ENCODE peak calls at places on chromosomes 12 and 14, in five cellular contexts. Q, C, U, L and S are unnamed samples.

GRCh38 chr14:50882932-50883826 is 11.3 kb downstream of the ABHD12B start:
- DNase-seq in Q (no peak), L (no peak), U (no peak), C (no peak), S (no peak)

GRCh38 chr14:101687756-101688546 is 73.6 kb upstream of the PPP2R5C start:
- DNase-seq in C (no peak), L (no peak), Q (no peak), U (peak; percentile 29), S (no peak)

GRCh38 chr12:3236345-3237153 is 159.4 kb downstream of the TSPAN9 start:
- DNase-seq in L (no peak), Q (no peak), U (no peak), C (peak; percentile 51), S (no peak)

GRCh38 chr12:111840831-111841230 is 1.2 kb upstream of the MAPKAPK5 start:
- DNase-seq in U (peak; percentile 75), L (no peak), Q (no peak), C (no peak), S (no peak)

GRCh38 chr12:102652645-102653313 is 172.4 kb upstream of the IGF1 start:
- DNase-seq in C (no peak), Q (no peak), U (no peak), L (no peak), S (no peak)

GRCh38 chr14:74508844-74509428 is 15.4 kb downstream of the ISCA2 start:
- DNase-seq in Q (no peak), C (no peak), L (no peak), U (no peak), S (no peak)

GRCh38 chr12:89015419-89015818 is 336.9 kb downstream of the DUSP6 start:
- DNase-seq in C (no peak), U (no peak), Q (no peak), L (no peak), S (no peak)

GRCh38 chr14:73008501-73008900 is 18.4 kb downstream of the ZFYVE1 start:
- DNase-seq in L (peak; percentile 65), Q (no peak), U (no peak), C (no peak), S (no peak)

GRCh38 chr14:84975503-84975902 is 554.4 kb upstream of the FLRT2 start:
- DNase-seq in U (no peak), C (no peak), L (no peak), Q (no peak), S (no peak)

GRCh38 chr12:123062682-123063426 is 82.4 kb downstream of the ARL6IP4 start:
- DNase-seq in U (no peak), Q (no peak), L (no peak), C (no peak), S (no peak)

GRCh38 chr12:85829391-85829790 is 6.8 kb downstream of the RASSF9 start:
- DNase-seq in Q (no peak), U (no peak), C (no peak), L (no peak), S (no peak)